ENCODE peak calls at places on chromosomes 11 and 22, in six cellular contexts. One of them, this sample, is unnamed.

GRCh38 chr22:47550524-47551437 is 788.3 kb downstream of the TBC1D22A start:
- DNase-seq in heart right ventricle: no peak
- DNase-seq in putamen: no peak
- DNase-seq in NCI-H1436 treated with DMSO at 0.1 percent for 48 hours: no peak
- DNase-seq in pulmonary artery endothelial cell: no peak
- DNase-seq in stimulated activated CD8-positive, alpha-beta memory T cell treated with anti-CD3 and anti-CD28 coated beads, Interleukin-2, amount 100 ng/mL, for 48 hours: no peak
- DNase-seq in this sample: no peak

GRCh38 chr11:120058931-120059330 is 79.0 kb downstream of the TRIM29 start:
- DNase-seq in pulmonary artery endothelial cell: no peak
- DNase-seq in putamen: no peak
- DNase-seq in stimulated activated CD8-positive, alpha-beta memory T cell treated with anti-CD3 and anti-CD28 coated beads, Interleukin-2, amount 100 ng/mL, for 48 hours: no peak
- DNase-seq in NCI-H1436 treated with DMSO at 0.1 percent for 48 hours: no peak
- DNase-seq in heart right ventricle: no peak
- DNase-seq in this sample: no peak

GRCh38 chr22:23401111-23401909 is 178.8 kb downstream of the IGLL1 start:
- DNase-seq in NCI-H1436 treated with DMSO at 0.1 percent for 48 hours: no peak
- DNase-seq in heart right ventricle: no peak
- DNase-seq in pulmonary artery endothelial cell: no peak
- DNase-seq in putamen: no peak
- DNase-seq in stimulated activated CD8-positive, alpha-beta memory T cell treated with anti-CD3 and anti-CD28 coated beads, Interleukin-2, amount 100 ng/mL, for 48 hours: no peak
- DNase-seq in this sample: no peak

GRCh38 chr22:43413826-43414225 is 2.0 kb downstream of the MPPED1 start:
- DNase-seq in pulmonary artery endothelial cell: no peak
- DNase-seq in stimulated activated CD8-positive, alpha-beta memory T cell treated with anti-CD3 and anti-CD28 coated beads, Interleukin-2, amount 100 ng/mL, for 48 hours: no peak
- DNase-seq in NCI-H1436 treated with DMSO at 0.1 percent for 48 hours: no peak
- DNase-seq in putamen: no peak
- DNase-seq in heart right ventricle: no peak
- DNase-seq in this sample: no peak

GRCh38 chr11:26377619-26378018 is 45.7 kb downstream of the ANO3 start:
- DNase-seq in NCI-H1436 treated with DMSO at 0.1 percent for 48 hours: no peak
- DNase-seq in stimulated activated CD8-positive, alpha-beta memory T cell treated with anti-CD3 and anti-CD28 coated beads, Interleukin-2, amount 100 ng/mL, for 48 hours: no peak
- DNase-seq in putamen: no peak
- DNase-seq in pulmonary artery endothelial cell: no peak
- DNase-seq in heart right ventricle: no peak
- DNase-seq in this sample: no peak

GRCh38 chr11:119518746-119519382 is 95.9 kb upstream of the THY1 start:
- DNase-seq in stimulated activated CD8-positive, alpha-beta memory T cell treated with anti-CD3 and anti-CD28 coated beads, Interleukin-2, amount 100 ng/mL, for 48 hours: no peak
- DNase-seq in pulmonary artery endothelial cell: no peak
- DNase-seq in NCI-H1436 treated with DMSO at 0.1 percent for 48 hours: no peak
- DNase-seq in heart right ventricle: no peak
- DNase-seq in putamen: no peak
- DNase-seq in this sample: peak

GRCh38 chr22:19998232-19998951 is 18.2 kb downstream of the ARVCF start:
- DNase-seq in pulmonary artery endothelial cell: no peak
- DNase-seq in putamen: no peak
- DNase-seq in stimulated activated CD8-positive, alpha-beta memory T cell treated with anti-CD3 and anti-CD28 coated beads, Interleukin-2, amount 100 ng/mL, for 48 hours: no peak
- DNase-seq in NCI-H1436 treated with DMSO at 0.1 percent for 48 hours: no peak
- DNase-seq in heart right ventricle: peak
- DNase-seq in this sample: peak

GRCh38 chr11:46162700-46163099 is 41.4 kb upstream of the PHF21A start:
- DNase-seq in putamen: no peak
- DNase-seq in pulmonary artery endothelial cell: no peak
- DNase-seq in NCI-H1436 treated with DMSO at 0.1 percent for 48 hours: no peak
- DNase-seq in heart right ventricle: no peak
- DNase-seq in stimulated activated CD8-positive, alpha-beta memory T cell treated with anti-CD3 and anti-CD28 coated beads, Interleukin-2, amount 100 ng/mL, for 48 hours: no peak
- DNase-seq in this sample: no peak

GRCh38 chr11:120068114-120068573 is 69.8 kb downstream of the TRIM29 start:
- DNase-seq in stimulated activated CD8-positive, alpha-beta memory T cell treated with anti-CD3 and anti-CD28 coated beads, Interleukin-2, amount 100 ng/mL, for 48 hours: no peak
- DNase-seq in pulmonary artery endothelial cell: no peak
- DNase-seq in heart right ventricle: no peak
- DNase-seq in putamen: no peak
- DNase-seq in NCI-H1436 treated with DMSO at 0.1 percent for 48 hours: no peak
- DNase-seq in this sample: peak

GRCh38 chr11:1206391-1207271 is 16.2 kb upstream of the MUC5B start:
- DNase-seq in NCI-H1436 treated with DMSO at 0.1 percent for 48 hours: no peak
- DNase-seq in stimulated activated CD8-positive, alpha-beta memory T cell treated with anti-CD3 and anti-CD28 coated beads, Interleukin-2, amount 100 ng/mL, for 48 hours: no peak
- DNase-seq in putamen: no peak
- DNase-seq in heart right ventricle: no peak
- DNase-seq in pulmonary artery endothelial cell: no peak
- DNase-seq in this sample: no peak

GRCh38 chr11:43997022-43997665 is 50.6 kb upstream of the ACCSL start:
- DNase-seq in pulmonary artery endothelial cell: no peak
- DNase-seq in heart right ventricle: no peak
- DNase-seq in putamen: no peak
- DNase-seq in stimulated activated CD8-positive, alpha-beta memory T cell treated with anti-CD3 and anti-CD28 coated beads, Interleukin-2, amount 100 ng/mL, for 48 hours: no peak
- DNase-seq in NCI-H1436 treated with DMSO at 0.1 percent for 48 hours: no peak
- DNase-seq in this sample: peak

GRCh38 chr22:26977741-26978140 is 320.4 kb downstream of the MIAT start:
- DNase-seq in NCI-H1436 treated with DMSO at 0.1 percent for 48 hours: no peak
- DNase-seq in stimulated activated CD8-positive, alpha-beta memory T cell treated with anti-CD3 and anti-CD28 coated beads, Interleukin-2, amount 100 ng/mL, for 48 hours: no peak
- DNase-seq in pulmonary artery endothelial cell: no peak
- DNase-seq in putamen: no peak
- DNase-seq in heart right ventricle: no peak
- DNase-seq in this sample: no peak

GRCh38 chr11:79113099-79113498 is 327.7 kb downstream of the TENM4 start:
- DNase-seq in putamen: no peak
- DNase-seq in NCI-H1436 treated with DMSO at 0.1 percent for 48 hours: no peak
- DNase-seq in heart right ventricle: no peak
- DNase-seq in stimulated activated CD8-positive, alpha-beta memory T cell treated with anti-CD3 and anti-CD28 coated beads, Interleukin-2, amount 100 ng/mL, for 48 hours: no peak
- DNase-seq in pulmonary artery endothelial cell: no peak
- DNase-seq in this sample: no peak

GRCh38 chr11:125578783-125579182 is 9.5 kb downstream of the EI24 start:
- DNase-seq in putamen: no peak
- DNase-seq in heart right ventricle: no peak
- DNase-seq in stimulated activated CD8-positive, alpha-beta memory T cell treated with anti-CD3 and anti-CD28 coated beads, Interleukin-2, amount 100 ng/mL, for 48 hours: no peak
- DNase-seq in NCI-H1436 treated with DMSO at 0.1 percent for 48 hours: no peak
- DNase-seq in pulmonary artery endothelial cell: no peak
- DNase-seq in this sample: no peak

GRCh38 chr11:119531623-119532022 is 108.7 kb upstream of the THY1 start:
- DNase-seq in stimulated activated CD8-positive, alpha-beta memory T cell treated with anti-CD3 and anti-CD28 coated beads, Interleukin-2, amount 100 ng/mL, for 48 hours: no peak
- DNase-seq in pulmonary artery endothelial cell: no peak
- DNase-seq in NCI-H1436 treated with DMSO at 0.1 percent for 48 hours: no peak
- DNase-seq in heart right ventricle: no peak
- DNase-seq in putamen: no peak
- DNase-seq in this sample: no peak

GRCh38 chr22:31618057-31618456 is 44.0 kb downstream of the PISD start:
- DNase-seq in heart right ventricle: no peak
- DNase-seq in putamen: no peak
- DNase-seq in NCI-H1436 treated with DMSO at 0.1 percent for 48 hours: peak
- DNase-seq in pulmonary artery endothelial cell: no peak
- DNase-seq in stimulated activated CD8-positive, alpha-beta memory T cell treated with anti-CD3 and anti-CD28 coated beads, Interleukin-2, amount 100 ng/mL, for 48 hours: no peak
- DNase-seq in this sample: no peak

GRCh38 chr11:65260756-65261590 is 789 bp upstream of the POLA2 start:
- DNase-seq in stimulated activated CD8-positive, alpha-beta memory T cell treated with anti-CD3 and anti-CD28 coated beads, Interleukin-2, amount 100 ng/mL, for 48 hours: no peak
- DNase-seq in pulmonary artery endothelial cell: no peak
- DNase-seq in putamen: no peak
- DNase-seq in heart right ventricle: no peak
- DNase-seq in NCI-H1436 treated with DMSO at 0.1 percent for 48 hours: no peak
- DNase-seq in this sample: no peak

GRCh38 chr11:69598147-69598546 is 42.8 kb upstream of the CCND1 start:
- DNase-seq in NCI-H1436 treated with DMSO at 0.1 percent for 48 hours: no peak
- DNase-seq in pulmonary artery endothelial cell: no peak
- DNase-seq in stimulated activated CD8-positive, alpha-beta memory T cell treated with anti-CD3 and anti-CD28 coated beads, Interleukin-2, amount 100 ng/mL, for 48 hours: no peak
- DNase-seq in heart right ventricle: no peak
- DNase-seq in putamen: no peak
- DNase-seq in this sample: peak

GRCh38 chr11:76131585-76131984 is 74.7 kb downstream of the WNT11 start:
- DNase-seq in heart right ventricle: no peak
- DNase-seq in pulmonary artery endothelial cell: no peak
- DNase-seq in NCI-H1436 treated with DMSO at 0.1 percent for 48 hours: no peak
- DNase-seq in stimulated activated CD8-positive, alpha-beta memory T cell treated with anti-CD3 and anti-CD28 coated beads, Interleukin-2, amount 100 ng/mL, for 48 hours: no peak
- DNase-seq in putamen: no peak
- DNase-seq in this sample: no peak

GRCh38 chr11:93082900-93083299 is 113.4 kb downstream of the MTNR1B start:
- DNase-seq in putamen: no peak
- DNase-seq in NCI-H1436 treated with DMSO at 0.1 percent for 48 hours: no peak
- DNase-seq in stimulated activated CD8-positive, alpha-beta memory T cell treated with anti-CD3 and anti-CD28 coated beads, Interleukin-2, amount 100 ng/mL, for 48 hours: no peak
- DNase-seq in heart right ventricle: no peak
- DNase-seq in pulmonary artery endothelial cell: no peak
- DNase-seq in this sample: no peak

GRCh38 chr11:73398721-73399120 is 22.5 kb downstream of the RELT start:
- DNase-seq in stimulated activated CD8-positive, alpha-beta memory T cell treated with anti-CD3 and anti-CD28 coated beads, Interleukin-2, amount 100 ng/mL, for 48 hours: no peak
- DNase-seq in heart right ventricle: no peak
- DNase-seq in putamen: no peak
- DNase-seq in pulmonary artery endothelial cell: no peak
- DNase-seq in NCI-H1436 treated with DMSO at 0.1 percent for 48 hours: no peak
- DNase-seq in this sample: no peak

GRCh38 chr22:30605449-30606110 is 1.4 kb upstream of the TCN2 start:
- DNase-seq in stimulated activated CD8-positive, alpha-beta memory T cell treated with anti-CD3 and anti-CD28 coated beads, Interleukin-2, amount 100 ng/mL, for 48 hours: peak
- DNase-seq in heart right ventricle: peak
- DNase-seq in NCI-H1436 treated with DMSO at 0.1 percent for 48 hours: no peak
- DNase-seq in pulmonary artery endothelial cell: no peak
- DNase-seq in putamen: no peak
- DNase-seq in this sample: peak

GRCh38 chr22:41568811-41569210 is 8.0 kb downstream of the CSDC2 start:
- DNase-seq in stimulated activated CD8-positive, alpha-beta memory T cell treated with anti-CD3 and anti-CD28 coated beads, Interleukin-2, amount 100 ng/mL, for 48 hours: no peak
- DNase-seq in heart right ventricle: no peak
- DNase-seq in pulmonary artery endothelial cell: no peak
- DNase-seq in putamen: no peak
- DNase-seq in NCI-H1436 treated with DMSO at 0.1 percent for 48 hours: no peak
- DNase-seq in this sample: no peak

GRCh38 chr11:129115652-129116585 is 76.2 kb downstream of the ARHGAP32 start:
- DNase-seq in putamen: peak
- DNase-seq in stimulated activated CD8-positive, alpha-beta memory T cell treated with anti-CD3 and anti-CD28 coated beads, Interleukin-2, amount 100 ng/mL, for 48 hours: no peak
- DNase-seq in NCI-H1436 treated with DMSO at 0.1 percent for 48 hours: no peak
- DNase-seq in pulmonary artery endothelial cell: no peak
- DNase-seq in heart right ventricle: no peak
- DNase-seq in this sample: no peak

GRCh38 chr22:24400726-24401596 is 26.4 kb upstream of the ADORA2A start:
- DNase-seq in heart right ventricle: no peak
- DNase-seq in pulmonary artery endothelial cell: no peak
- DNase-seq in stimulated activated CD8-positive, alpha-beta memory T cell treated with anti-CD3 and anti-CD28 coated beads, Interleukin-2, amount 100 ng/mL, for 48 hours: no peak
- DNase-seq in putamen: no peak
- DNase-seq in NCI-H1436 treated with DMSO at 0.1 percent for 48 hours: no peak
- DNase-seq in this sample: peak

This sample was measured in dermis microvascular lymphatic vessel endothelial cell.